ENCODE peak calls at places on chromosomes 3 and 15, in eight cellular contexts. K, Y, E, T, B, X, U and J are unnamed samples.

GRCh38 chr15:68184616-68185470 is 20.3 kb downstream of the CALML4 start:
- DNase-seq in E (no peak), Y (no peak), K (no peak), B (no peak), T (peak; percentile 41), X (no peak), U (no peak), J (no peak)

GRCh38 chr3:195249858-195250464 is 21.0 kb downstream of the XXYLT1 start:
- DNase-seq in B (no peak), X (no peak), K (no peak), E (no peak), Y (no peak), T (no peak), U (no peak), J (no peak)

GRCh38 chr15:100714034-100714748 is 111.8 kb downstream of the ASB7 start:
- DNase-seq in K (no peak), B (no peak), X (no peak), U (no peak), E (no peak), T (no peak), Y (no peak), J (no peak)

GRCh38 chr3:174342941-174343431 is 516.1 kb upstream of the NAALADL2 start:
- DNase-seq in U (peak; percentile 44), Y (no peak), B (no peak), T (no peak), E (no peak), X (no peak), K (no peak), J (no peak)

GRCh38 chr3:101900316-101900715 is 51.0 kb downstream of the NFKBIZ start:
- DNase-seq in X (no peak), U (no peak), B (no peak), E (no peak), K (no peak), T (no peak), Y (no peak), J (no peak)

GRCh38 chr3:59374812-59375211 is 325.0 kb upstream of the CFAP20DC start:
- DNase-seq in X (no peak), Y (no peak), U (no peak), K (peak; percentile 11), B (no peak), T (no peak), E (no peak), J (no peak)

GRCh38 chr15:96338772-96339661 is 8.5 kb downstream of the NR2F2 start:
- DNase-seq in Y (no peak), X (no peak), T (no peak), U (peak; percentile 67), E (no peak), K (peak; percentile 42), B (no peak), J (no peak)

GRCh38 chr3:20327889-20328288 is 141.9 kb upstream of the SGO1 start:
- DNase-seq in T (no peak), U (no peak), K (no peak), Y (no peak), X (no peak), E (no peak), B (no peak), J (no peak)

GRCh38 chr15:57797608-57798267 is 91.2 kb downstream of the POLR2M start:
- DNase-seq in E (no peak), Y (no peak), T (no peak), B (no peak), X (no peak), K (no peak), U (no peak), J (no peak)

GRCh38 chr3:132256984-132257383 is 60.2 kb upstream of the ACP3 start:
- DNase-seq in U (peak; percentile 81), Y (no peak), T (no peak), K (peak; percentile 56), B (peak; percentile 53), E (no peak), X (peak; percentile 69), J (no peak)

GRCh38 chr15:58440922-58441321 is 9.1 kb downstream of the LIPC start:
- DNase-seq in Y (no peak), K (peak; percentile 82), X (peak; percentile 57), B (peak; percentile 85), U (no peak), E (no peak), T (no peak), J (no peak)

GRCh38 chr3:33886015-33886414 is 87.6 kb downstream of the PDCD6IP start:
- DNase-seq in X (no peak), Y (no peak), B (no peak), E (no peak), T (no peak), U (peak; percentile 28), K (no peak), J (peak; percentile 53)

GRCh38 chr3:33884701-33885100 is 86.3 kb downstream of the PDCD6IP start:
- DNase-seq in E (no peak), T (no peak), B (no peak), X (no peak), K (no peak), U (no peak), Y (no peak), J (no peak)

GRCh38 chr3:33885496-33885895 is 87.1 kb downstream of the PDCD6IP start:
- DNase-seq in K (no peak), X (no peak), Y (no peak), B (no peak), T (no peak), U (no peak), E (no peak), J (no peak)

GRCh38 chr3:33883538-33884203 is 85.2 kb downstream of the PDCD6IP start:
- DNase-seq in T (no peak), Y (no peak), E (no peak), U (peak; percentile 64), B (peak; percentile 33), K (peak; percentile 68), X (peak; percentile 60), J (peak; percentile 26)

DNA sequence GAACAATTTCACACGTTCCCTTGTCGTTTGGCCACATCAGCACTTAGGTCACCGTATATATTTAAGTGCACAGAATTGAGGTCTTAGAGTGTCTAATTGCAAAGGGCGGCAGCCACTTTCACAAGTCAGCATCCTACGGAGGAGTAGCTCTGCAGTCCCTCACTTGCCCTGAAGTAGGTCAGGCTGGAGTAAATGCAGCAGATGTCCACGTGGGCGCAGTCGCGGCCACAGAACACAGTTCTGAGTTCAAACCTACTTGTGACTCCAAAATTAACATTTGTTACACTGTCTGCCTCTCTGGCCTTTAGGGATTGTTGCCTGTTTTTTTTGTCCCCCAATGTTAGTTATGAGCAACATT is 85.8 kb downstream of the PDCD6IP start:
- DNase-seq in B (peak; percentile 57), U (peak; percentile 15), K (no peak), T (no peak), E (no peak), X (no peak), Y (no peak), J (no peak)
- TF ChIP-seq CTCF in B (peak; percentile 21), U (no peak), K (no peak), T (peak; percentile 19), E (no peak), X (peak; percentile 6), Y (no peak), J (peak; percentile 2)

GRCh38 chr3:128320551-128321340 is 145.9 kb downstream of the DNAJB8 start:
- DNase-seq in U (no peak), Y (peak; percentile 50), X (no peak), K (no peak), E (no peak), T (no peak), B (no peak), J (no peak)

GRCh38 chr3:128322030-128323022 is 144.4 kb downstream of the DNAJB8 start:
- DNase-seq in E (peak; percentile 71), K (peak; percentile 63), Y (peak; percentile 64), U (peak; percentile 52), B (peak; percentile 35), T (peak; percentile 44), X (no peak), J (no peak)

GRCh38 chr3:128324911-128325592 is 141.6 kb downstream of the DNAJB8 start:
- DNase-seq in T (no peak), Y (peak; percentile 51), K (peak; percentile 17), X (no peak), B (no peak), E (no peak), U (no peak), J (no peak)

GRCh38 chr3:128321418-128321817 is 145.3 kb downstream of the DNAJB8 start:
- DNase-seq in K (no peak), T (no peak), B (no peak), E (no peak), Y (peak; percentile 58), U (no peak), X (no peak), J (no peak)

DNA sequence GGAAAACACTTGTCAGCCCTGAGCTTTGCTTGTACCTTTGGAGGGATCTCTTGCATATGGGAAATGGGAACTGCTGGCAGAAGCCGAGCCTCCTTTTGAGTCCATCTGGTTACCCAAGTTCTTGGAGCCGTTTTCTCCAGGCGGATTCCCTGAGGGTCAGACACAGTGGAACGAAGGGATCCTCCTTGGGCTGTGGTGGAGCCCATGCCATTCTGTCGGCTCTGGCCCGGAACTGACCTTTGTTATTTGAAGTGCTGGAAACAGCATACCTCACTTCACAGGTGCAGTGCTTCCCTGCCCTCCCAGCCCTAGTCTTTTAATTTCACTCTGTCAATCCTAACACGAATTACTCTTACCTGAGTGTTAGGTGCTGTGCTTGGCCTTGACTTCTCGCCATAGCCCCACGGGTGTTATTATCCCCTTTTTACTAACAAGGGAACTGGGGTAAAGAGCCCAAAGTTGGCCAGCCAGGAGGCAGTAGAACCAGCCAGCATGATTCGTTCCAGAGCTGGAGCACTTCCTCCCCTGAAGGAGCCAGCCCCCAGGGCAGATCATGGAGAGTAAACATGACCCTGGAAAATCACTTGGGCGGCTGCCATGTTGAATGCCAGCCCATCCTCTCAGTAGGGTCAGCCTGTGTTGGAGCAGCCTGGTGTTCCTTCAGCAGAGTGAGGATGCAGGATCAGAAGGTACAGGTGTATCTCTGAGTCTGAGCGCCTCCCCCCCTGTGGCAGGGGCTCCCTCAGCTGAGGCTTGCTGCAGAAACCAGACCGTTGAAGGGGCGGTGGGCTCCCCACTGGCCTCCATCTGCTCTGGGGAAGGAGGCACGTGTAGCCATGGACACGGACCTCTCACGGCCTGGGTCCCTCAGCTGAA is 143.2 kb downstream of the DNAJB8 start:
- DNase-seq in K (peak; percentile 18), X (no peak), E (no peak), Y (peak; percentile 52), B (no peak), U (no peak), T (no peak), J (no peak)
- TF ChIP-seq CTCF in K (no peak), X (no peak), E (no peak), Y (no peak), B (no peak), U (no peak), T (no peak), J (no peak)

DNA sequence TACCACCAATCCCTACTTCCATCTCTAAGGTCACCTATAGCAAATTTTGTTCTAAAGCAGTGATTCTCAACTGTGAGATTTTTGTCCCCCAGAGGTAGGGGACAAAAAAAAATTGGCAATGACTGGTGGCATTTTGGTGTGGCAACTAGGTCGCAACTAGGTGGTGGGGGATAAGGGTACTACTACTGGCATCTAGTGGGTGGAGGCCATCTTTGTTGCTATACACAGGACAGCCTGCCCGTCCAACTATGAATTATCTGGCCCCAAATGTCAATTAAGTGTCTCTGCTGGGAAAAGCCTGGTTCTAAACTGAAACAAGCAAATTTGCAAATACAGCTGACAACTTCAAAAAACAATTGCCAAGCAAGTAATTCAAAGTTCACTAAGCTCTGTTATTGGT is 1.4 kb downstream of the MTMR10 start:
- DNase-seq in K (no peak), T (no peak), B (peak; percentile 46), Y (no peak), U (no peak), X (no peak), E (no peak), J (no peak)
- TF ChIP-seq CTCF in K (no peak), T (peak; percentile 14), B (no peak), Y (peak; percentile 46), U (no peak), X (no peak), E (no peak), J (no peak)

GRCh38 chr3:40073310-40074007 is 236.0 kb upstream of the EIF1B start:
- DNase-seq in X (peak; percentile 21), K (no peak), U (no peak), T (no peak), Y (no peak), B (no peak), E (no peak), J (no peak)
- TF ChIP-seq CTCF in X (no peak), K (no peak), U (no peak), T (no peak), Y (no peak), B (no peak), E (no peak), J (peak; percentile 10)